ENCODE peak calls at places on chromosomes 5 and 9, in four cellular contexts. One of them, this sample, is unnamed.

GRCh38 chr9:135463140-135463539 is 16.4 kb upstream of the PPP1R26 start:
- DNase-seq in PC-3: peak; percentile 75
- DNase-seq in HCEC 1CT: peak; percentile 42
- DNase-seq in stimulated activated CD4-positive, alpha-beta T cell treated with anti-CD3 and anti-CD28 coated beads, Interleukin-2, amount 100 ng/mL, for 48 hours: no peak
- DNase-seq in this sample: no peak

GRCh38 chr9:120733190-120733589 is 18.9 kb upstream of the MEGF9 start:
- DNase-seq in PC-3: no peak
- DNase-seq in HCEC 1CT: no peak
- DNase-seq in stimulated activated CD4-positive, alpha-beta T cell treated with anti-CD3 and anti-CD28 coated beads, Interleukin-2, amount 100 ng/mL, for 48 hours: no peak
- DNase-seq in this sample: no peak

GRCh38 chr9:80030801-80031200 is 459.0 kb downstream of the TLE4 start:
- DNase-seq in PC-3: no peak
- DNase-seq in HCEC 1CT: no peak
- DNase-seq in stimulated activated CD4-positive, alpha-beta T cell treated with anti-CD3 and anti-CD28 coated beads, Interleukin-2, amount 100 ng/mL, for 48 hours: no peak
- DNase-seq in this sample: no peak

GRCh38 chr5:75281716-75282465 is 45.2 kb upstream of the ANKRD31 start:
- DNase-seq in PC-3: peak; percentile 67
- DNase-seq in HCEC 1CT: peak; percentile 8
- DNase-seq in stimulated activated CD4-positive, alpha-beta T cell treated with anti-CD3 and anti-CD28 coated beads, Interleukin-2, amount 100 ng/mL, for 48 hours: no peak
- DNase-seq in this sample: no peak

GRCh38 chr5:76341935-76342334 is 61.1 kb upstream of the IQGAP2 start:
- DNase-seq in PC-3: no peak
- DNase-seq in HCEC 1CT: no peak
- DNase-seq in stimulated activated CD4-positive, alpha-beta T cell treated with anti-CD3 and anti-CD28 coated beads, Interleukin-2, amount 100 ng/mL, for 48 hours: no peak
- DNase-seq in this sample: no peak

GRCh38 chr5:98372351-98372750 is 401.1 kb upstream of the RGMB start:
- DNase-seq in PC-3: no peak
- DNase-seq in HCEC 1CT: no peak
- DNase-seq in stimulated activated CD4-positive, alpha-beta T cell treated with anti-CD3 and anti-CD28 coated beads, Interleukin-2, amount 100 ng/mL, for 48 hours: no peak
- DNase-seq in this sample: no peak

GRCh38 chr5:181005791-181006190 is 17.1 kb downstream of the BTNL3 start:
- DNase-seq in PC-3: no peak
- DNase-seq in HCEC 1CT: no peak
- DNase-seq in stimulated activated CD4-positive, alpha-beta T cell treated with anti-CD3 and anti-CD28 coated beads, Interleukin-2, amount 100 ng/mL, for 48 hours: no peak
- DNase-seq in this sample: no peak

GRCh38 chr9:7115606-7116005 is 357.8 kb downstream of the KDM4C start:
- DNase-seq in PC-3: no peak
- DNase-seq in HCEC 1CT: no peak
- DNase-seq in stimulated activated CD4-positive, alpha-beta T cell treated with anti-CD3 and anti-CD28 coated beads, Interleukin-2, amount 100 ng/mL, for 48 hours: no peak
- DNase-seq in this sample: no peak

GRCh38 chr5:112886975-112887374 is 25.9 kb downstream of the SRP19 start:
- DNase-seq in PC-3: no peak
- DNase-seq in HCEC 1CT: no peak
- DNase-seq in stimulated activated CD4-positive, alpha-beta T cell treated with anti-CD3 and anti-CD28 coated beads, Interleukin-2, amount 100 ng/mL, for 48 hours: no peak
- DNase-seq in this sample: no peak

GRCh38 chr9:86675805-86676204 is 271.5 kb downstream of the GAS1 start:
- DNase-seq in PC-3: no peak
- DNase-seq in HCEC 1CT: no peak
- DNase-seq in stimulated activated CD4-positive, alpha-beta T cell treated with anti-CD3 and anti-CD28 coated beads, Interleukin-2, amount 100 ng/mL, for 48 hours: no peak
- DNase-seq in this sample: no peak

GRCh38 chr9:80839821-80840670 is 849.3 kb downstream of the TLE1 start:
- DNase-seq in PC-3: no peak
- DNase-seq in HCEC 1CT: no peak
- DNase-seq in stimulated activated CD4-positive, alpha-beta T cell treated with anti-CD3 and anti-CD28 coated beads, Interleukin-2, amount 100 ng/mL, for 48 hours: no peak
- DNase-seq in this sample: no peak

GRCh38 chr5:83363111-83363510 is 108.4 kb upstream of the VCAN start:
- DNase-seq in PC-3: no peak
- DNase-seq in HCEC 1CT: no peak
- DNase-seq in stimulated activated CD4-positive, alpha-beta T cell treated with anti-CD3 and anti-CD28 coated beads, Interleukin-2, amount 100 ng/mL, for 48 hours: no peak
- DNase-seq in this sample: no peak

GRCh38 chr5:147920420-147921030 is 14.2 kb upstream of the C5orf46 start:
- DNase-seq in PC-3: no peak
- DNase-seq in HCEC 1CT: no peak
- DNase-seq in stimulated activated CD4-positive, alpha-beta T cell treated with anti-CD3 and anti-CD28 coated beads, Interleukin-2, amount 100 ng/mL, for 48 hours: no peak
- DNase-seq in this sample: no peak

GRCh38 chr9:86720893-86721698 is 226.2 kb downstream of the GAS1 start:
- DNase-seq in PC-3: peak; percentile 72
- DNase-seq in HCEC 1CT: no peak
- DNase-seq in stimulated activated CD4-positive, alpha-beta T cell treated with anti-CD3 and anti-CD28 coated beads, Interleukin-2, amount 100 ng/mL, for 48 hours: no peak
- DNase-seq in this sample: no peak

GRCh38 chr9:27339661-27340295 is 42.8 kb upstream of the EQTN start:
- DNase-seq in PC-3: no peak
- DNase-seq in HCEC 1CT: no peak
- DNase-seq in stimulated activated CD4-positive, alpha-beta T cell treated with anti-CD3 and anti-CD28 coated beads, Interleukin-2, amount 100 ng/mL, for 48 hours: no peak
- DNase-seq in this sample: no peak

GRCh38 chr9:116617389-116617788 is 69.7 kb upstream of the TRIM32 start:
- DNase-seq in PC-3: no peak
- DNase-seq in HCEC 1CT: no peak
- DNase-seq in stimulated activated CD4-positive, alpha-beta T cell treated with anti-CD3 and anti-CD28 coated beads, Interleukin-2, amount 100 ng/mL, for 48 hours: no peak
- DNase-seq in this sample: no peak

GRCh38 chr9:119412399-119412798 is 43.2 kb upstream of the BRINP1 start:
- DNase-seq in PC-3: no peak
- DNase-seq in HCEC 1CT: no peak
- DNase-seq in stimulated activated CD4-positive, alpha-beta T cell treated with anti-CD3 and anti-CD28 coated beads, Interleukin-2, amount 100 ng/mL, for 48 hours: no peak
- DNase-seq in this sample: no peak

GRCh38 chr9:137487454-137488329 is 28.6 kb upstream of the NSMF start:
- DNase-seq in PC-3: no peak
- DNase-seq in HCEC 1CT: no peak
- DNase-seq in stimulated activated CD4-positive, alpha-beta T cell treated with anti-CD3 and anti-CD28 coated beads, Interleukin-2, amount 100 ng/mL, for 48 hours: no peak
- DNase-seq in this sample: peak; percentile 77

GRCh38 chr5:34905564-34905963 is 9.7 kb downstream of the RAD1 start:
- DNase-seq in PC-3: peak; percentile 37
- DNase-seq in HCEC 1CT: peak; percentile 19
- DNase-seq in stimulated activated CD4-positive, alpha-beta T cell treated with anti-CD3 and anti-CD28 coated beads, Interleukin-2, amount 100 ng/mL, for 48 hours: no peak
- DNase-seq in this sample: no peak

GRCh38 chr9:33620738-33621439 is 96.8 kb downstream of the ANKRD18B start:
- DNase-seq in PC-3: peak; percentile 62
- DNase-seq in HCEC 1CT: peak; percentile 49
- DNase-seq in stimulated activated CD4-positive, alpha-beta T cell treated with anti-CD3 and anti-CD28 coated beads, Interleukin-2, amount 100 ng/mL, for 48 hours: no peak
- DNase-seq in this sample: peak; percentile 28

GRCh38 chr5:68331202-68332108 is 115.9 kb downstream of the PIK3R1 start:
- DNase-seq in PC-3: no peak
- DNase-seq in HCEC 1CT: peak; percentile 84
- DNase-seq in stimulated activated CD4-positive, alpha-beta T cell treated with anti-CD3 and anti-CD28 coated beads, Interleukin-2, amount 100 ng/mL, for 48 hours: no peak
- DNase-seq in this sample: no peak

GRCh38 chr9:15469862-15470261 is 40.9 kb downstream of the PSIP1 start:
- DNase-seq in PC-3: no peak
- DNase-seq in HCEC 1CT: no peak
- DNase-seq in stimulated activated CD4-positive, alpha-beta T cell treated with anti-CD3 and anti-CD28 coated beads, Interleukin-2, amount 100 ng/mL, for 48 hours: no peak
- DNase-seq in this sample: no peak

GRCh38 chr9:7980691-7981289 is 181.2 kb upstream of the DMAC1 start:
- DNase-seq in PC-3: no peak
- DNase-seq in HCEC 1CT: no peak
- DNase-seq in stimulated activated CD4-positive, alpha-beta T cell treated with anti-CD3 and anti-CD28 coated beads, Interleukin-2, amount 100 ng/mL, for 48 hours: no peak
- DNase-seq in this sample: no peak

GRCh38 chr5:143820451-143820850 is 8.5 kb downstream of the HMHB1 start:
- DNase-seq in PC-3: no peak
- DNase-seq in HCEC 1CT: no peak
- DNase-seq in stimulated activated CD4-positive, alpha-beta T cell treated with anti-CD3 and anti-CD28 coated beads, Interleukin-2, amount 100 ng/mL, for 48 hours: no peak
- DNase-seq in this sample: no peak

GRCh38 chr5:123278284-123278683 is 144.9 kb downstream of the CEP120 start:
- DNase-seq in PC-3: no peak
- DNase-seq in HCEC 1CT: no peak
- DNase-seq in stimulated activated CD4-positive, alpha-beta T cell treated with anti-CD3 and anti-CD28 coated beads, Interleukin-2, amount 100 ng/mL, for 48 hours: no peak
- DNase-seq in this sample: no peak

GRCh38 chr5:83485842-83486241 is 14.3 kb downstream of the VCAN start:
- DNase-seq in PC-3: no peak
- DNase-seq in HCEC 1CT: no peak
- DNase-seq in stimulated activated CD4-positive, alpha-beta T cell treated with anti-CD3 and anti-CD28 coated beads, Interleukin-2, amount 100 ng/mL, for 48 hours: no peak
- DNase-seq in this sample: no peak

GRCh38 chr5:115543365-115543700 is 1.2 kb downstream of the FEM1C start:
- DNase-seq in PC-3: no peak
- DNase-seq in HCEC 1CT: no peak
- DNase-seq in stimulated activated CD4-positive, alpha-beta T cell treated with anti-CD3 and anti-CD28 coated beads, Interleukin-2, amount 100 ng/mL, for 48 hours: no peak
- DNase-seq in this sample: no peak

GRCh38 chr5:110687485-110687884 is 39.0 kb downstream of the TMEM232 start:
- DNase-seq in PC-3: no peak
- DNase-seq in HCEC 1CT: no peak
- DNase-seq in stimulated activated CD4-positive, alpha-beta T cell treated with anti-CD3 and anti-CD28 coated beads, Interleukin-2, amount 100 ng/mL, for 48 hours: no peak
- DNase-seq in this sample: no peak

GRCh38 chr9:130692365-130692764 is 1.2 kb upstream of the EXOSC2 start:
- DNase-seq in PC-3: no peak
- DNase-seq in HCEC 1CT: no peak
- DNase-seq in stimulated activated CD4-positive, alpha-beta T cell treated with anti-CD3 and anti-CD28 coated beads, Interleukin-2, amount 100 ng/mL, for 48 hours: no peak
- DNase-seq in this sample: no peak

GRCh38 chr5:55306641-55307382 is 682 bp downstream of the DHX29 start:
- DNase-seq in PC-3: no peak
- DNase-seq in HCEC 1CT: no peak
- DNase-seq in stimulated activated CD4-positive, alpha-beta T cell treated with anti-CD3 and anti-CD28 coated beads, Interleukin-2, amount 100 ng/mL, for 48 hours: no peak
- DNase-seq in this sample: no peak

GRCh38 chr5:96050273-96050880 is 88.7 kb upstream of the ELL2 start:
- DNase-seq in PC-3: no peak
- DNase-seq in HCEC 1CT: no peak
- DNase-seq in stimulated activated CD4-positive, alpha-beta T cell treated with anti-CD3 and anti-CD28 coated beads, Interleukin-2, amount 100 ng/mL, for 48 hours: no peak
- DNase-seq in this sample: no peak

GRCh38 chr5:17808566-17808965 is 174.3 kb downstream of the TAF11L14 start:
- DNase-seq in PC-3: no peak
- DNase-seq in HCEC 1CT: no peak
- DNase-seq in stimulated activated CD4-positive, alpha-beta T cell treated with anti-CD3 and anti-CD28 coated beads, Interleukin-2, amount 100 ng/mL, for 48 hours: no peak
- DNase-seq in this sample: peak; percentile 55

GRCh38 chr5:160333726-160334125 is 21.4 kb upstream of the CCNJL start:
- DNase-seq in PC-3: no peak
- DNase-seq in HCEC 1CT: no peak
- DNase-seq in stimulated activated CD4-positive, alpha-beta T cell treated with anti-CD3 and anti-CD28 coated beads, Interleukin-2, amount 100 ng/mL, for 48 hours: no peak
- DNase-seq in this sample: no peak

GRCh38 chr5:3341446-3342240 is 254.0 kb upstream of the IRX1 start:
- DNase-seq in PC-3: no peak
- DNase-seq in HCEC 1CT: no peak
- DNase-seq in stimulated activated CD4-positive, alpha-beta T cell treated with anti-CD3 and anti-CD28 coated beads, Interleukin-2, amount 100 ng/mL, for 48 hours: no peak
- DNase-seq in this sample: no peak

GRCh38 chr9:38027714-38028113 is 41.3 kb downstream of the SHB start:
- DNase-seq in PC-3: no peak
- DNase-seq in HCEC 1CT: no peak
- DNase-seq in stimulated activated CD4-positive, alpha-beta T cell treated with anti-CD3 and anti-CD28 coated beads, Interleukin-2, amount 100 ng/mL, for 48 hours: no peak
- DNase-seq in this sample: peak; percentile 82

GRCh38 chr9:135079018-135079417 is 8.4 kb upstream of the OLFM1 start:
- DNase-seq in PC-3: no peak
- DNase-seq in HCEC 1CT: no peak
- DNase-seq in stimulated activated CD4-positive, alpha-beta T cell treated with anti-CD3 and anti-CD28 coated beads, Interleukin-2, amount 100 ng/mL, for 48 hours: no peak
- DNase-seq in this sample: no peak

GRCh38 chr5:8363133-8363532 is 494.2 kb downstream of the MTRR start:
- DNase-seq in PC-3: peak; percentile 99
- DNase-seq in HCEC 1CT: no peak
- DNase-seq in stimulated activated CD4-positive, alpha-beta T cell treated with anti-CD3 and anti-CD28 coated beads, Interleukin-2, amount 100 ng/mL, for 48 hours: no peak
- DNase-seq in this sample: no peak